ENCODE peak calls at places on chromosomes 3 and 15, in four cellular contexts. One of them, this sample, is unnamed.

GRCh38 chr3:189237516-189237915 is 65.7 kb downstream of the TPRG1 start:
- DNase-seq in K562: no peak
- DNase-seq in HepG2: no peak
- DNase-seq in GM12878: no peak
- DNase-seq in this sample: no peak

GRCh38 chr3:47283596-47284364 is 1.0 kb downstream of the KLHL18 start:
- DNase-seq in K562: peak
- DNase-seq in HepG2: no peak
- DNase-seq in GM12878: no peak
- DNase-seq in this sample: peak

GRCh38 chr15:91469627-91470567 is 369.8 kb downstream of the SV2B start:
- DNase-seq in K562: peak
- DNase-seq in HepG2: no peak
- DNase-seq in GM12878: no peak
- DNase-seq in this sample: no peak

GRCh38 chr3:24522155-24522579 is 27.5 kb upstream of the THRB start:
- DNase-seq in K562: no peak
- DNase-seq in HepG2: peak
- DNase-seq in GM12878: no peak
- DNase-seq in this sample: peak

GRCh38 chr15:65339926-65340325 is 35.4 kb downstream of the RNU5B-1 start:
- DNase-seq in K562: no peak
- DNase-seq in HepG2: no peak
- DNase-seq in GM12878: no peak
- DNase-seq in this sample: no peak

GRCh38 chr3:38497026-38497425 is 886 bp downstream of the EXOG start:
- DNase-seq in K562: no peak
- DNase-seq in HepG2: no peak
- DNase-seq in GM12878: no peak
- DNase-seq in this sample: no peak

GRCh38 chr3:114550155-114550554 is 256.3 kb downstream of the TIGIT start:
- DNase-seq in K562: no peak
- DNase-seq in HepG2: no peak
- DNase-seq in GM12878: no peak
- DNase-seq in this sample: no peak

GRCh38 chr15:92155941-92156340 is 237.7 kb upstream of the ST8SIA2 start:
- DNase-seq in K562: no peak
- DNase-seq in HepG2: no peak
- DNase-seq in GM12878: no peak
- DNase-seq in this sample: no peak

GRCh38 chr3:117102441-117102840 is 392.9 kb downstream of the TUSC7 start:
- DNase-seq in K562: no peak
- DNase-seq in HepG2: no peak
- DNase-seq in GM12878: no peak
- DNase-seq in this sample: no peak

GRCh38 chr3:124256599-124256998 is 264.7 kb upstream of the ROPN1 start:
- DNase-seq in K562: no peak
- DNase-seq in HepG2: no peak
- DNase-seq in GM12878: no peak
- DNase-seq in this sample: no peak

GRCh38 chr3:64650096-64650622 is 37.6 kb downstream of the ADAMTS9 start:
- DNase-seq in K562: no peak
- DNase-seq in HepG2: no peak
- DNase-seq in GM12878: no peak
- DNase-seq in this sample: no peak

GRCh38 chr3:30693470-30694120 is 87.2 kb downstream of the TGFBR2 start:
- DNase-seq in K562: peak
- DNase-seq in HepG2: peak
- DNase-seq in GM12878: peak
- DNase-seq in this sample: peak

GRCh38 chr15:40739854-40740253 is 15.2 kb downstream of the RMDN3 start:
- DNase-seq in K562: no peak
- DNase-seq in HepG2: no peak
- DNase-seq in GM12878: no peak
- DNase-seq in this sample: no peak

GRCh38 chr3:102026656-102027055 is 177.3 kb downstream of the NFKBIZ start:
- DNase-seq in K562: no peak
- DNase-seq in HepG2: no peak
- DNase-seq in GM12878: no peak
- DNase-seq in this sample: no peak

GRCh38 chr3:49813497-49814174 is at the start of gene UBA7:
- DNase-seq in K562: no peak
- DNase-seq in HepG2: peak
- DNase-seq in GM12878: no peak
- DNase-seq in this sample: no peak

GRCh38 chr3:56988874-56989433 is 71.5 kb upstream of the SPATA12 start:
- DNase-seq in K562: peak
- DNase-seq in HepG2: peak
- DNase-seq in GM12878: no peak
- DNase-seq in this sample: peak

GRCh38 chr3:174255454-174255853 is 603.7 kb upstream of the NAALADL2 start:
- DNase-seq in K562: no peak
- DNase-seq in HepG2: no peak
- DNase-seq in GM12878: no peak
- DNase-seq in this sample: no peak

GRCh38 chr15:88331291-88331690 is 74.8 kb upstream of the NTRK3 start:
- DNase-seq in K562: peak
- DNase-seq in HepG2: peak
- DNase-seq in GM12878: no peak
- DNase-seq in this sample: peak

GRCh38 chr3:128100126-128100525 is 23.5 kb downstream of the RUVBL1 start:
- DNase-seq in K562: no peak
- DNase-seq in HepG2: no peak
- DNase-seq in GM12878: no peak
- DNase-seq in this sample: no peak

GRCh38 chr3:69178838-69179739 is 56.7 kb upstream of the LMOD3 start:
- DNase-seq in K562: no peak
- DNase-seq in HepG2: peak
- DNase-seq in GM12878: no peak
- DNase-seq in this sample: no peak

GRCh38 chr3:45760878-45761711 is 35.2 kb downstream of the SLC6A20 start:
- DNase-seq in K562: peak
- DNase-seq in HepG2: peak
- DNase-seq in GM12878: peak
- DNase-seq in this sample: peak

GRCh38 chr15:76340802-76341365 is 4.3 kb downstream of the ISL2 start:
- DNase-seq in K562: no peak
- DNase-seq in HepG2: no peak
- DNase-seq in GM12878: no peak
- DNase-seq in this sample: no peak

GRCh38 chr3:123053107-123053506 is 13.7 kb upstream of the PDIA5 start:
- DNase-seq in K562: no peak
- DNase-seq in HepG2: no peak
- DNase-seq in GM12878: no peak
- DNase-seq in this sample: no peak

GRCh38 chr3:27985369-27986035 is 255.9 kb upstream of the CMC1 start:
- DNase-seq in K562: no peak
- DNase-seq in HepG2: no peak
- DNase-seq in GM12878: no peak
- DNase-seq in this sample: no peak

GRCh38 chr15:57649138-57649537 is 57.4 kb upstream of the POLR2M start:
- DNase-seq in K562: no peak
- DNase-seq in HepG2: no peak
- DNase-seq in GM12878: no peak
- DNase-seq in this sample: no peak

GRCh38 chr3:195580733-195581443 is 2.9 kb downstream of the APOD start:
- DNase-seq in K562: no peak
- DNase-seq in HepG2: no peak
- DNase-seq in GM12878: no peak
- DNase-seq in this sample: no peak

GRCh38 chr3:146581877-146582508 is 23.2 kb downstream of the PLSCR5 start:
- DNase-seq in K562: no peak
- DNase-seq in HepG2: peak
- DNase-seq in GM12878: no peak
- DNase-seq in this sample: no peak

GRCh38 chr15:40590635-40591105 is 3.4 kb upstream of the KNL1 start:
- DNase-seq in K562: no peak
- DNase-seq in HepG2: no peak
- DNase-seq in GM12878: no peak
- DNase-seq in this sample: no peak

GRCh38 chr15:67373266-67373665 is 118.7 kb downstream of the IQCH start:
- DNase-seq in K562: no peak
- DNase-seq in HepG2: no peak
- DNase-seq in GM12878: no peak
- DNase-seq in this sample: no peak

GRCh38 chr3:54202029-54202428 is 79.7 kb downstream of the CACNA2D3 start:
- DNase-seq in K562: no peak
- DNase-seq in HepG2: no peak
- DNase-seq in GM12878: no peak
- DNase-seq in this sample: no peak

GRCh38 chr15:37099321-37100108 is 834 bp downstream of the MEIS2 start:
- DNase-seq in K562: peak
- DNase-seq in HepG2: peak
- DNase-seq in GM12878: no peak
- DNase-seq in this sample: no peak

GRCh38 chr3:48945856-48946549 is 27.4 kb downstream of the ARIH2 start:
- DNase-seq in K562: no peak
- DNase-seq in HepG2: no peak
- DNase-seq in GM12878: no peak
- DNase-seq in this sample: no peak

GRCh38 chr3:169241575-169241927 is 422.0 kb downstream of the MECOM start:
- DNase-seq in K562: no peak
- DNase-seq in HepG2: no peak
- DNase-seq in GM12878: no peak
- DNase-seq in this sample: no peak

GRCh38 chr3:169243122-169243521 is 420.4 kb downstream of the MECOM start:
- DNase-seq in K562: no peak
- DNase-seq in HepG2: no peak
- DNase-seq in GM12878: no peak
- DNase-seq in this sample: no peak

GRCh38 chr3:169240786-169241486 is 422.6 kb downstream of the MECOM start:
- DNase-seq in K562: no peak
- DNase-seq in HepG2: no peak
- DNase-seq in GM12878: no peak
- DNase-seq in this sample: no peak

GRCh38 chr3:169243579-169243978 is 419.9 kb downstream of the MECOM start:
- DNase-seq in K562: no peak
- DNase-seq in HepG2: no peak
- DNase-seq in GM12878: no peak
- DNase-seq in this sample: no peak

GRCh38 chr3:169241928-169242751 is 421.4 kb downstream of the MECOM start:
- DNase-seq in K562: no peak
- DNase-seq in HepG2: no peak
- DNase-seq in GM12878: no peak
- DNase-seq in this sample: peak
- TF ChIP-seq CBFB in K562: no peak
- TF ChIP-seq CBFB in HepG2: no peak
- TF ChIP-seq CBFB in GM12878: no peak
- TF ChIP-seq CBFB in this sample: no peak

DNA sequence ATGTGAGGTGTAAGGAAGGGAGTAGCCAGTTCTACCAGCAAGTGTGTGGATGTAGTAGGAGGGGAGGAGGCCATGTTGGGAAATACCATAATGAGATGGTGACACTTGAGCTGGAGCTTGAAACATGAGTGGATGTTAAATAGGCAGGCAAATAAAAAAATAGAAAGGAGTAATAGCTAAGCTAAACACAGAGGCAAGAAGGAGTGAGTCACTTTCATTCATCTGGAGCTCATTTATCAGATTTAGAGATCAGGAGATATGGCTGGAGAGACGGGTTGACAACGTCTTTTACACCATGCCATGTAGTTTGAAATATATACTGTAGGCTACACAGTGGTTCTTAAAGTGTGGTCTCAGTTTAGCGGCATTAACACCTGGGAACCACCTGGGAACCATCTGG is 390.5 kb downstream of the DIPK2A start:
- DNase-seq in K562: no peak
- DNase-seq in HepG2: no peak
- DNase-seq in GM12878: no peak
- DNase-seq in this sample: no peak
- TF ChIP-seq CBFB in K562: no peak
- TF ChIP-seq CBFB in HepG2: no peak
- TF ChIP-seq CBFB in GM12878: no peak
- TF ChIP-seq CBFB in this sample: no peak

GRCh38 chr15:71375934-71376333 is 260.7 kb downstream of the THSD4 start:
- DNase-seq in K562: no peak
- DNase-seq in HepG2: no peak
- DNase-seq in GM12878: no peak
- DNase-seq in this sample: no peak

GRCh38 chr15:71384501-71384900 is 269.2 kb downstream of the THSD4 start:
- DNase-seq in K562: no peak
- DNase-seq in HepG2: no peak
- DNase-seq in GM12878: no peak
- DNase-seq in this sample: no peak

GRCh38 chr15:71385026-71385425 is 269.8 kb downstream of the THSD4 start:
- DNase-seq in K562: no peak
- DNase-seq in HepG2: no peak
- DNase-seq in GM12878: no peak
- DNase-seq in this sample: no peak

GRCh38 chr15:71379893-71380292 is 264.6 kb downstream of the THSD4 start:
- DNase-seq in K562: no peak
- DNase-seq in HepG2: no peak
- DNase-seq in GM12878: no peak
- DNase-seq in this sample: no peak

GRCh38 chr15:71380345-71380744 is 265.1 kb downstream of the THSD4 start:
- DNase-seq in K562: no peak
- DNase-seq in HepG2: no peak
- DNase-seq in GM12878: no peak
- DNase-seq in this sample: no peak
- TF ChIP-seq CBFB in K562: no peak
- TF ChIP-seq CBFB in HepG2: no peak
- TF ChIP-seq CBFB in GM12878: no peak
- TF ChIP-seq CBFB in this sample: no peak

DNA sequence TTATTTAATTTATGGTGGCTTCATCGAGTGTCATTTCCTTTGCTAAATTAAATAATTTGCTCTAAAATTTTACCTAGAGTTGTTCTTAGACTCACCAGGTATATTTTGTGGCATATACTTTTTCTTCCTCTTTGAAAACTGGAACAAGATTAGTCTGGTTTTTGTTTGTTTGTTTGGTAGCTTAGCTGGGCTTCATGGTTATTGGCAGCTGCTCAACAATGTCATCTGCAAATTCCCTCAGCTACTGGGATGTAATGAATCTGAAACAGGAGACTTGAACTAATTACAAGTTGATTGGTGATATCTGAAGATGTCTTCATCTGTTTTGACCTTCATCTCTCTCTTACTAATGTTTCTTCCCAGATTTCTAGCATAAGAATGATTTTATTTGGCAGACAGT is 270.5 kb upstream of the P2RY1 start:
- DNase-seq in K562: no peak
- DNase-seq in HepG2: no peak
- DNase-seq in GM12878: no peak
- DNase-seq in this sample: no peak
- TF ChIP-seq CBFB in K562: no peak
- TF ChIP-seq CBFB in HepG2: no peak
- TF ChIP-seq CBFB in GM12878: no peak
- TF ChIP-seq CBFB in this sample: no peak

This sample was measured in WTC11.